ENCODE peak calls at places on chromosome 6, in eight cellular contexts. U is pons; Y is A549; N is naive thymus-derived CD8-positive, alpha-beta T cell; O is HS-5; C is foreskin fibroblast; H is activated T-helper 2 cell treated with anti-CD3 and anti-CD28 coated beads, Interferon-gamma antibody, Interleukin-2, Interleukin-4, amounts not matched to agents 10 μg/mL and 5 μg/mL and 100 μg/mL, durations not matched to agents 14 hours and 24 hours and 36 hours; P is left cardiac atrium. Q is an unnamed sample.

GRCh38 chr6:15389759-15390723 is 144.2 kb downstream of the JARID2 start:
- DNase-seq in H (no peak), P (no peak), N (peak), U (peak), Y (peak), C (peak), O (peak), Q (peak)

GRCh38 chr6:55528624-55529023 is 50.4 kb downstream of the HMGCLL1 start:
- DNase-seq in N (no peak), H (no peak), P (no peak), O (peak), C (peak), Y (peak), U (no peak), Q (no peak)

GRCh38 chr6:46893648-46894047 is 28.1 kb downstream of the ADGRF5 start:
- DNase-seq in U (no peak), C (no peak), H (no peak), O (no peak), P (no peak), N (no peak), Y (no peak), Q (no peak)

GRCh38 chr6:24666097-24666615 is 543 bp downstream of the TDP2 start:
- DNase-seq in U (no peak), C (peak), H (no peak), Y (no peak), O (no peak), N (peak), P (peak), Q (no peak)

GRCh38 chr6:143962644-143962929 is 45.5 kb downstream of the PLAGL1 start:
- DNase-seq in U (no peak), C (peak), O (no peak), H (no peak), P (no peak), Y (no peak), N (no peak), Q (no peak)

GRCh38 chr6:149934249-149935156 is 7.3 kb upstream of the ULBP2 start:
- DNase-seq in N (peak), U (peak), O (peak), Y (peak), H (peak), C (peak), P (peak), Q (peak)

GRCh38 chr6:133973109-133973971 is 20.3 kb downstream of the TBPL1 start:
- DNase-seq in U (peak), C (peak), P (no peak), O (peak), N (peak), Y (peak), H (no peak), Q (no peak)

GRCh38 chr6:109447087-109447486 is 6.6 kb downstream of the SMPD2 start:
- DNase-seq in O (no peak), U (no peak), N (no peak), C (no peak), H (no peak), Y (no peak), P (no peak), Q (no peak)

GRCh38 chr6:29813809-29814208 is 13.8 kb upstream of the HLA-G start:
- DNase-seq in N (no peak), P (no peak), H (no peak), Y (peak), C (peak), U (no peak), O (no peak), Q (no peak)

GRCh38 chr6:132708002-132708401 is 5.9 kb downstream of the VNN1 start:
- DNase-seq in Y (no peak), P (no peak), N (no peak), U (no peak), O (no peak), C (no peak), H (no peak), Q (no peak)